ENCODE peak calls at places on chromosomes 5 and 9, in four cellular contexts. X, D, C and M are unnamed samples.
A peak's percentile ranks its signal among the peaks of the same experiment; 100 is the strongest.

GRCh38 chr9:99531313-99531712 is 290.4 kb upstream of the NR4A3 start:
- DNase-seq in D (no peak), X (no peak), C (no peak), M (no peak)

GRCh38 chr9:126521551-126521950 is 92.2 kb upstream of the LMX1B start:
- DNase-seq in X (no peak), D (no peak), C (no peak), M (no peak)

GRCh38 chr5:151078490-151079262 is 2.2 kb downstream of the TNIP1 start:
- DNase-seq in C (peak; percentile 54), X (no peak), D (no peak), M (no peak)

GRCh38 chr5:132053483-132053882 is 7.0 kb upstream of the IL3 start:
- DNase-seq in D (peak; percentile 47), C (no peak), X (no peak), M (no peak)

GRCh38 chr5:167653645-167654106 is 637.8 kb upstream of the WWC1 start:
- DNase-seq in C (no peak), X (no peak), D (no peak), M (no peak)

GRCh38 chr9:124478014-124478753 is 27.9 kb downstream of the ADGRD2 start:
- DNase-seq in D (no peak), C (no peak), X (no peak), M (no peak)

GRCh38 chr9:81595887-81596558 is 93.3 kb downstream of the TLE1 start:
- DNase-seq in X (no peak), D (no peak), C (no peak), M (no peak)

GRCh38 chr9:130390371-130390770 is 54.4 kb upstream of the ASS1 start:
- DNase-seq in D (no peak), C (no peak), X (no peak), M (no peak)

GRCh38 chr5:54990751-54991349 is 5.5 kb upstream of the ESM1 start:
- DNase-seq in X (no peak), D (no peak), C (no peak), M (no peak)

GRCh38 chr5:66639036-66639435 is 42.8 kb downstream of the MAST4 start:
- DNase-seq in C (no peak), D (no peak), X (no peak), M (no peak)

GRCh38 chr9:7756088-7756487 is 43.5 kb downstream of the DMAC1 start:
- DNase-seq in X (no peak), C (no peak), D (no peak), M (no peak)

GRCh38 chr9:86281577-86282076 is 711 bp downstream of the ISCA1 start:
- DNase-seq in D (no peak), X (no peak), C (no peak), M (no peak)

GRCh38 chr5:10539685-10539998 is 24.2 kb upstream of the ANKRD33B start:
- DNase-seq in C (no peak), D (no peak), X (no peak), M (no peak)

GRCh38 chr5:68444048-68444447 is 228.5 kb downstream of the PIK3R1 start:
- DNase-seq in D (no peak), X (no peak), C (no peak), M (no peak)

GRCh38 chr5:175649967-175650366 is 7.9 kb upstream of the HRH2 start:
- DNase-seq in D (no peak), C (no peak), X (no peak), M (no peak)

DNA sequence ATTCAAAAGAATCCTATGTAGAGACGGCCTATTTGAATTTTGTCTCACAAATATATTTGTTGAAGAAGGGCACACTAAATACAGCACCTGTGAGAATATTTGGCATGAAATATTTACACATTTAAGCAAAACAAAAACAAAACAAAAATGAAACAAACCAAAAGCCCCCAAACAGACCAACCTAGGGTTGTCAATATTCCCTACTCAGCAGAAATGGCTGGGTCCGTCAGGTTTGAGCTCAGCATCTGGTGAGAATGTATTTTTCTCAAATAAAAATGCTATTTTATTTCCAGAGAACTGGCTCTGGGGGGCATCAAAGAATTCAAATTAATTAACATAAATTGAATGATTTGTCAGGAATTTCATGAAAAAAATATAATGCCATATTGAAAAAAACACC is 142.8 kb upstream of the COL5A1 start:
- DNase-seq in X (no peak), C (no peak), D (no peak), M (no peak)
- H3K4me1 ChIP-seq in X (peaks cover 5% of the 10 kb centered on the region), C (no peaks in the 10 kb centered on the region), D (peaks cover 5% of the 10 kb centered on the region), M (peaks cover 15% of the 10 kb centered on the region)

DNA sequence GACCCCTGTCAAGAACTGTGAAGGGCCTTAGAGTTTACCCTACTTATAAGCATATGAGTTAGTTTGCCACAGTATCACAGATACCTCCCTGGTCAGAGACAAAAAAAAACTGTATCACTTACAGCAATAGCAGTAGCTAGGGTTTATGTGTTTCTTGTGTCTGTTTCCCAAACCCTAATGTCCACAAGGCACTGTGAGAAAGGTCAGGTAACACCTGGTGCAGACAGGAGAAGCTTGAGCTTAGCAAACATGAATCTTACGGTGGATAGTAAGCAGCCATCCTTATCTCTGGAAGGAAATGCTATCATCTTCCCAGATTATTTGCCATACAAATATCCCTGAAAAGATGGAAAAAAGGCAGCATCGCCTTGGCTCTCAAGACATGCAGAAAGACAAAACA is 208.5 kb upstream of the KCNN2 start:
- DNase-seq in X (no peak), D (no peak), C (no peak), M (no peak)
- TF ChIP-seq POLR2A in X (no peak), D (no peak), C (no peak), M (no peak)

GRCh38 chr9:123237220-123237619 is 31.2 kb downstream of the STRBP start:
- DNase-seq in X (no peak), D (no peak), C (no peak), M (no peak)
- H3K4me1 ChIP-seq in X (no peaks in the 10 kb centered on the region), D (no peaks in the 10 kb centered on the region), C (no peaks in the 10 kb centered on the region), M (no peaks in the 10 kb centered on the region)

GRCh38 chr9:14250779-14251145 is 63.2 kb downstream of the NFIB start:
- DNase-seq in X (no peak), D (no peak), C (no peak), M (no peak)

GRCh38 chr9:14249527-14249926 is 64.4 kb downstream of the NFIB start:
- DNase-seq in X (no peak), C (no peak), D (no peak), M (no peak)

GRCh38 chr9:14247577-14247976 is 66.4 kb downstream of the NFIB start:
- DNase-seq in X (no peak), C (no peak), D (no peak), M (no peak)

GRCh38 chr9:14248149-14248548 is 65.8 kb downstream of the NFIB start:
- DNase-seq in D (no peak), X (no peak), C (no peak), M (no peak)

GRCh38 chr9:14251146-14252071 is 62.5 kb downstream of the NFIB start:
- DNase-seq in C (peak; percentile 96), X (peak; percentile 56), D (peak; percentile 85), M (no peak)
- TF ChIP-seq POLR2A in C (peak; percentile 72), X (no peak), D (no peak), M (no peak)

GRCh38 chr5:108736855-108737254 is 10.8 kb upstream of the FER start:
- DNase-seq in D (no peak), X (no peak), C (no peak), M (no peak)
- H3K4me1 ChIP-seq in D (no peaks in the 10 kb centered on the region), X (no peaks in the 10 kb centered on the region), C (peaks cover 9% of the 10 kb centered on the region), M (no peaks in the 10 kb centered on the region)

DNA sequence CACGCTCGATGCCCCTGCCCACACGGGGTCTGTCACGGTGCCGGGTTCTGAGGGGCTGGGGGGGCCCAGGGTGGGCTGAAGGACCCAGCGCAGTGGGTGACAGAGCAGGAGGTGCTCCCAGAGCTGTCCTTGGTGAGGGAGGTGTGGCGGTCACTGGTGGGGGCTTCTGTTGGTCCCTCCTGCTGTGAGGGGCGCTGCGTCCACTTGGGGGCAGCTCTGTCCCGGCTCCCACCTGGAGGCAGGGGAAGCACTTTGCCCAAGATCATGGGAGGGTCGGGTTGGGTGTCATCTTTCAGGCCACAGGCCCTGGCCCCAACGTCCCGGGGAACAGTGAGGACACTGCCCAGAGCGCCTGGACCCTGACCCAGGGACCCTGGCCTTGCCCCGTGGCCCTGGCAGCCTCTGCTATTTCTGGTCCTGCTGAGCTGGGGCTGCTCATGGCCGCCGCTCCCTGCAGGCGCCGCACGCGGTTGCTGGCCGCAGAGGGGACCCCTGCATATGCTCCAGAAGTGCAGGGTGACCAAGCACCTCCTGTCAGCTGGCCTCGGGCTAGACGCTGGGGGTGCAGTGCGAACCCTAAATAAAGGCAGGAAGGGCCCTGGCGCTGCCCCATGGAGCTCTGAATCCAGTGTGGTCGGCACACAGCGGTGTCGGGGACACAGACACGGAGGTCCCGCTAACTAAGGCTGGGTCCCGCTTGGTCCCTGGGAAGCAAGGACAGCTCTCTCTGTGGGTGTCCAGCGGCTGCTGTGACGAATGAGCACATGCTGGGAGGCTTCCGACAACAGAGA is 11.6 kb upstream of the RNU6ATAC start:
- DNase-seq in C (no peak), D (no peak), X (peak; percentile 61), M (no peak)
- TF ChIP-seq POLR2A in C (no peak), D (no peak), X (no peak), M (no peak)

DNA sequence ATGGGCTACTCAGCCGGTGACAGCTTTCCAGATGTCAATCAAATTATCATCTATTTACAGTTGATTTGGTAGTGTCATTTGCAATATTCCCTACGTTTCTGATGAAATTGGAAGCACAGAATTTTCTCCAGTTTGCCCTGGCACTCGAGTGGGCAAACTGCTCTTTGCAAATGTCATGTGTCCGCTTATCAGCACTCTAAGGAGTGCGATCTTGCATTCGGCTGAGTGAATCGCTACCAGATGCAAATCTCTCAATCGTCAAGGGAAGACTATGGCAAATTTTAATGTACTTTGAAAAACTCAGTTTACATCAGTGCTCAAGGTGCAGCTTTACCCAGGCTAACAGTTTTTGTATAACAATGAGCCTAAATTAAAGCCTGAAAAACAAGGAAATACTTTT is 66.8 kb downstream of the BNC2 start:
- DNase-seq in D (no peak), C (no peak), X (no peak), M (no peak)
- H3K4me1 ChIP-seq in D (no peaks in the 10 kb centered on the region), C (no peaks in the 10 kb centered on the region), X (peaks cover 7% of the 10 kb centered on the region), M (peaks cover 5% of the 10 kb centered on the region)

GRCh38 chr9:137305788-137306545 is 3.9 kb upstream of the NRARP start:
- DNase-seq in C (peak; percentile 47), D (no peak), X (peak; percentile 52), M (no peak)

GRCh38 chr9:137306546-137307254 is 4.6 kb upstream of the NRARP start:
- DNase-seq in C (peak; percentile 58), D (peak; percentile 79), X (peak; percentile 45), M (no peak)

GRCh38 chr9:137303893-137304382 is 1.9 kb upstream of the NRARP start:
- DNase-seq in X (peak; percentile 40), C (no peak), D (no peak), M (no peak)

GRCh38 chr9:137304383-137305059 is 2.5 kb upstream of the NRARP start:
- DNase-seq in X (peak; percentile 37), D (no peak), C (no peak), M (no peak)

DNA sequence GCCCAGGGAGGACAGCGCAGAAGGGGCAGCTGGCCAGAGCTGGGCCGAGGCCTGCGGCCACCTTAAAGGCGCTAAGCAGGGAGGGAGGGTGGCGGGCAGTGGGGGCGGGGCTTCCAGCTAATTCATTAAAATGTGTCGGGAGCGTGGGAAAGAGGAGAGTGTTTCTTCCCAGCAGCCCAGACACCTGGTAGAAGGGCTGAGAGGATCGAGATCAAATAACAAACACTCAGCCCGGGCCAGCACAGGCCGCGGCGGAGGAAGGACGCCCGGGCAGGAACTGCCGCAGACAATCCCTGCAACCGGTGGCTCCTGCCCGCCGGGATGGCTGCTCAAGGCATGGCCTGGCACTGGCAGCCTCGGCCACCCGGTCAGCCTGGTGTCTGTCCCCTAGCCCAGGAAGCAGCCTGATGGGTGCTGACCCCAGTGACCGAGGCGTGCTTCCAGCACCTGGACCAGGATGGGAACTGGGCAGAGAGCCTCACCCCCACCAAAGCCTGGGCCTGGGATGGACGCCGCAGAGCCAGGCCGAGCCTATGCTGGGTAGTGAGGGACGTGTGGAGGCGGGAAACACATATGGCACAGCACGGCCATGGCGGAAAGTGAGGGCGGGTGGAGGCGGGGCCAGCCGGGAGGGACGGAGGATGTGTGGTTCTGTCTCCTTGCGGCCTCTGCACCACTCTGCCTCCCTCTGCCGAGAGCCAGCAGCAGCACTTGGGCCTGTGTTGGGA is 3.2 kb upstream of the NRARP start:
- DNase-seq in D (peak; percentile 85), C (peak; percentile 93), X (peak; percentile 56), M (no peak)
- TF ChIP-seq POLR2A in D (no peak), C (peak; percentile 95), X (no peak), M (no peak)